ENCODE peak calls at places on chromosome 4, in eight cellular contexts. J is psoas muscle, A is neural crest cell, O is AG10803, R is coronary artery, Z is GM10248, C is AG04450, Q is GM06990. N is an unnamed sample.

GRCh38 chr4:147737623-147738022 is 5.7 kb downstream of the ARHGAP10 start:
- DNase-seq in J (no peak), A (no peak), O (no peak), R (no peak), Z (no peak), C (no peak), Q (no peak), N (no peak)

GRCh38 chr4:11777447-11777846 is 348.8 kb upstream of the HS3ST1 start:
- DNase-seq in J (no peak), A (no peak), O (no peak), R (no peak), Z (no peak), C (no peak), Q (no peak), N (no peak)

GRCh38 chr4:77960367-77960766 is 96.8 kb upstream of the FRAS1 start:
- DNase-seq in J (no peak), A (no peak), O (no peak), R (no peak), Z (no peak), C (no peak), Q (no peak), N (no peak)

GRCh38 chr4:82645868-82646267 is 84.1 kb upstream of the TMEM150C start:
- DNase-seq in J (no peak), A (no peak), O (no peak), R (no peak), Z (no peak), C (no peak), Q (no peak), N (no peak)

GRCh38 chr4:149465941-149466340 is 349.7 kb downstream of the IQCM start:
- DNase-seq in J (no peak), A (no peak), O (peak; percentile 40), R (no peak), Z (no peak), C (no peak), Q (no peak), N (no peak)

GRCh38 chr4:128306992-128307581 is 19.5 kb upstream of the PGRMC2 start:
- DNase-seq in J (no peak), A (no peak), O (no peak), R (no peak), Z (no peak), C (no peak), Q (no peak), N (no peak)

GRCh38 chr4:4289575-4289929 is 402 bp downstream of the LYAR start:
- DNase-seq in J (no peak), A (no peak), O (peak; percentile 13), R (no peak), Z (peak; percentile 22), C (no peak), Q (no peak), N (peak; percentile 11)

GRCh38 chr4:114108869-114109268 is 129.4 kb upstream of the ARSJ start:
- DNase-seq in J (no peak), A (no peak), O (peak; percentile 19), R (no peak), Z (no peak), C (peak; percentile 3), Q (no peak), N (no peak)

GRCh38 chr4:82044141-82044993 is 329.4 kb downstream of the HNRNPD start:
- DNase-seq in J (peak; percentile 60), A (peak; percentile 64), O (peak; percentile 25), R (no peak), Z (no peak), C (no peak), Q (peak; percentile 4), N (peak; percentile 40)

GRCh38 chr4:61336488-61336887 is 136.4 kb downstream of the ADGRL3 start:
- DNase-seq in J (no peak), A (no peak), O (no peak), R (no peak), Z (no peak), C (no peak), Q (no peak), N (no peak)

GRCh38 chr4:18882468-18882867 is 860.9 kb upstream of the LCORL start:
- DNase-seq in J (no peak), A (no peak), O (peak; percentile 50), R (no peak), Z (no peak), C (peak; percentile 34), Q (no peak), N (no peak)

GRCh38 chr4:109332926-109333464 is 30.5 kb upstream of the COL25A1 start:
- DNase-seq in J (no peak), A (no peak), O (peak; percentile 8), R (no peak), Z (no peak), C (no peak), Q (no peak), N (peak; percentile 47)
- TF ChIP-seq CTCF in J (peak; percentile 21), A (no peak), O (peak; percentile 31), R (no peak), Z (peak; percentile 33), C (peak; percentile 41), Q (peak; percentile 50), N (no peak)

DNA sequence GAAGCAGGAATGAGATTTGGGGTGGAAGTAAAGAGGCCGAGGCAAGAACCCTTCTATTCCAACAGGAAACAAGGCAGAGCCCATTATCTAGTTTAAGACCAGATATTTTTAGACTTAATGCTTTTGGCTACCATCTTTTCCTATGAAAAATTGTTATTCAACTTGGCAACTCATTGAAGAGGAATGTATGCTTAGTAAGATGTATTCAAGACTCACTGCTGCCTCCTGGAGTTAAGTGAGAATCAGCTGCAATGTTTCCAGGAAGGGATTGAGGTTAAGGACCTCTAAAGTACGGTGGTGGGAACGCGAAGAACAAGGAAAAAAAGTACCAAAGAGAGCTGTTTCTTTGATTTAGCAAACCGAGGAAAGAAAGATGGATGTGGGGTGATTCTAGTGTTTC is 89.1 kb downstream of the RAPGEF2 start:
- DNase-seq in J (no peak), A (no peak), O (peak; percentile 59), R (no peak), Z (no peak), C (no peak), Q (no peak), N (no peak)
- TF ChIP-seq CTCF in J (peak; percentile 23), A (peak; percentile 57), O (peak; percentile 48), R (no peak), Z (peak; percentile 29), C (peak; percentile 54), Q (peak; percentile 30), N (peak; percentile 23)

GRCh38 chr4:93710101-93710846 is 118.3 kb upstream of the ATOH1 start:
- DNase-seq in J (no peak), A (no peak), O (no peak), R (no peak), Z (no peak), C (no peak), Q (no peak), N (no peak)
- TF ChIP-seq CTCF in J (peak; percentile 10), A (peak; percentile 54), O (no peak), R (no peak), Z (peak; percentile 56), C (no peak), Q (peak; percentile 60), N (no peak)

GRCh38 chr4:88981571-88981970 is 75.4 kb downstream of the FAM13A start:
- DNase-seq in J (no peak), A (no peak), O (no peak), R (no peak), Z (no peak), C (no peak), Q (no peak), N (no peak)
- TF ChIP-seq CTCF in J (no peak), A (no peak), O (no peak), R (no peak), Z (no peak), C (no peak), Q (no peak), N (no peak)

DNA sequence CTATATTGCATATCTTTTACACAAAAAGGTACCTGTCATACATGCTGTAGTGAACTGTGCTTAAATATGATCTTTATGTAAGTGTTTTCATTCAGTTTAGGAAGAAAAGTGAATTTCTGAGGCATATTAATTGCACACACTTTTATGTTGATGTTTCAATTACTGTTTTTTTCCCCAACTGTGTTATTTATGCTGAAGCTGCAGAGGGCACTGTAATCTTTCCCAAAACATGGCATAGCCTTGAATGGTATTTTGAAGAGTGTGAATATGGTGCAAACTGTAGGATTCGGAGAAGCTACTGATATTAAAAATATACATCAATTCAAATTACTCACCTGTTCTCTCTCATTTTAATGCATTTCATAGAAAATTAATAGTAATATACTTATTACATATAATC is 6.0 kb upstream of the CENPE start:
- DNase-seq in J (no peak), A (no peak), O (peak; percentile 17), R (no peak), Z (no peak), C (no peak), Q (no peak), N (no peak)
- TF ChIP-seq CTCF in J (no peak), A (peak; percentile 64), O (peak; percentile 50), R (no peak), Z (peak; percentile 10), C (peak; percentile 30), Q (peak; percentile 17), N (no peak)

DNA sequence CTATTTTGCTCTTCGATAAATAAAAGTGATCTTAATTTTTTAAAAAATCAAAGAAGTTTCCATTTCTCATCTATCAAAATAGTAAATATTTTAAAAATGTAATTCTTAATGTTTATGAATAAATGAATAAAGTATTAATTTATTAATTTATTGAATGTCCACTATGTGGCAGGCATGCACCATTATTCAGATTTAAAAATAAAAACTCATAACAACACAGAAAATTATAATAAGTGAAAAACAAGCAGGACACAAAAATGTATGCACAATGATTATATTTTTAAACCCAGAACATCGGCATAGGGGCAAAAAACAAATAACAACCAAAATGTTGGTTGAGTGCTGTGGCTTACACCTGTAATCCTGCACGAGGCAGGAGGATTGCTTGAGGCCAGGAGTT is 5.3 kb upstream of the PYURF start:
- DNase-seq in J (no peak), A (no peak), O (peak; percentile 16), R (no peak), Z (no peak), C (no peak), Q (no peak), N (no peak)
- TF ChIP-seq CTCF in J (no peak), A (peak; percentile 47), O (peak; percentile 24), R (no peak), Z (no peak), C (peak; percentile 21), Q (no peak), N (peak; percentile 40)